ENCODE peak calls at places on chromosome X, in four cellular contexts. Z is suprapubic skin, O is uterus, T is right lobe of liver. J is an unnamed sample.
A peak's percentile ranks its signal among the peaks of the same experiment; 100 is the strongest.

GRCh38 chrX:118807151-118808017 is 16.2 kb upstream of the ZCCHC12 start:
- DNase-seq in Z (no peak), O (peak; percentile 34), T (no peak), J (no peak)

GRCh38 chrX:118603981-118604380 is 108.4 kb downstream of the DOCK11 start:
- DNase-seq in Z (no peak), O (peak; percentile 42), T (no peak), J (peak; percentile 76)

GRCh38 chrX:13008189-13008533 is 33.3 kb downstream of the TMSB4X start:
- DNase-seq in O (no peak), T (no peak), Z (no peak), J (no peak)

GRCh38 chrX:123830309-123830708 is 29.5 kb upstream of the XIAP start:
- DNase-seq in T (peak; percentile 67), O (no peak), Z (no peak), J (no peak)

GRCh38 chrX:14356401-14356800 is 172.9 kb upstream of the GLRA2 start:
- DNase-seq in T (no peak), O (no peak), Z (no peak), J (no peak)

GRCh38 chrX:132270699-132271098 is 51.5 kb upstream of the RAP2C start:
- DNase-seq in Z (peak; percentile 87), O (peak; percentile 94), T (no peak), J (peak; percentile 88)

GRCh38 chrX:84737471-84737871 is 235.2 kb upstream of the HDX start:
- DNase-seq in Z (no peak), T (no peak), O (peak; percentile 51), J (no peak)

GRCh38 chrX:126165721-126166401 is at the start of gene DCAF12L2:
- DNase-seq in Z (no peak), T (peak; percentile 11), O (no peak), J (peak; percentile 57)

GRCh38 chrX:87517571-87518141 is at the start of gene KLHL4:
- DNase-seq in T (no peak), Z (no peak), O (peak; percentile 56), J (no peak)

GRCh38 chrX:103727115-103727514 is 16.4 kb downstream of the TMEM31 start:
- DNase-seq in Z (no peak), O (no peak), T (no peak), J (no peak)

GRCh38 chrX:15269618-15270521 is at the start of gene ASB9:
- DNase-seq in O (peak; percentile 26), T (peak; percentile 71), Z (peak; percentile 64), J (no peak)

GRCh38 chrX:51891821-51892551 is 1.4 kb upstream of the MAGED1 start:
- DNase-seq in O (peak; percentile 58), T (no peak), Z (peak; percentile 73), J (peak; percentile 74)

GRCh38 chrX:71650333-71650969 is 16.9 kb upstream of the LOC101059915 start:
- DNase-seq in Z (no peak), T (no peak), O (no peak), J (no peak)

GRCh38 chrX:53116101-53116500 is 22.2 kb downstream of the KANTR start:
- DNase-seq in Z (no peak), T (no peak), O (no peak), J (no peak)

GRCh38 chrX:22203186-22203585 is 69.5 kb upstream of the CBLL2 start:
- DNase-seq in Z (no peak), T (no peak), O (no peak), J (no peak)

GRCh38 chrX:45824471-45824870 is 623.8 kb upstream of the DIPK2B start:
- DNase-seq in Z (no peak), O (peak; percentile 72), T (no peak), J (no peak)

GRCh38 chrX:154797006-154797405 is 8.3 kb downstream of the MPP1 start:
- DNase-seq in O (no peak), Z (no peak), T (no peak), J (no peak)

GRCh38 chrX:115284877-115285276 is 4.6 kb upstream of the LUZP4 start:
- DNase-seq in O (no peak), Z (no peak), T (no peak), J (no peak)

GRCh38 chrX:129723511-129723910 is 15.3 kb upstream of the XPNPEP2 start:
- DNase-seq in O (no peak), T (no peak), Z (no peak), J (no peak)

GRCh38 chrX:102739642-102740041 is 19.1 kb downstream of the GPRASP3 start:
- DNase-seq in T (no peak), O (no peak), Z (no peak), J (no peak)

GRCh38 chrX:87049567-87049966 is 468.0 kb upstream of the KLHL4 start:
- DNase-seq in T (no peak), O (no peak), Z (no peak), J (no peak)

GRCh38 chrX:133726211-133726630 is 259.2 kb downstream of the GPC3 start:
- DNase-seq in T (no peak), Z (no peak), O (no peak), J (no peak)

GRCh38 chrX:130263016-130263415 is 5.7 kb downstream of the ZNF280C start:
- DNase-seq in T (no peak), O (no peak), Z (no peak), J (no peak)

GRCh38 chrX:48801281-48802088 is at the start of gene HDAC6:
- DNase-seq in O (peak; percentile 97), Z (peak; percentile 97), T (peak; percentile 97), J (peak; percentile 99)

GRCh38 chrX:73876897-73877296 is 313.9 kb downstream of the CHIC1 start:
- DNase-seq in T (no peak), O (no peak), Z (no peak), J (no peak)

GRCh38 chrX:108304210-108304609 is 134.0 kb downstream of the COL4A6 start:
- DNase-seq in Z (no peak), O (no peak), T (no peak), J (no peak)

GRCh38 chrX:123425904-123426303 is 241.8 kb downstream of the GRIA3 start:
- DNase-seq in T (no peak), O (peak; percentile 23), Z (no peak), J (no peak)

GRCh38 chrX:12979011-12979629 is 4.2 kb downstream of the TMSB4X start:
- DNase-seq in Z (no peak), O (no peak), T (no peak), J (no peak)

GRCh38 chrX:132821974-132822633 is 136.3 kb downstream of the HS6ST2 start:
- DNase-seq in T (no peak), Z (no peak), O (peak; percentile 64), J (no peak)

GRCh38 chrX:24676403-24677024 is 17.2 kb upstream of the POLA1 start:
- DNase-seq in O (no peak), T (no peak), Z (no peak), J (no peak)

GRCh38 chrX:134891652-134892051 is 99.1 kb upstream of the SMIM10 start:
- DNase-seq in Z (no peak), T (no peak), O (no peak), J (no peak)

GRCh38 chrX:124573458-124573857 is 227.1 kb downstream of the SH2D1A start:
- DNase-seq in T (no peak), O (no peak), Z (no peak), J (no peak)

GRCh38 chrX:115268421-115268820 is 21.1 kb upstream of the LUZP4 start:
- DNase-seq in O (no peak), Z (no peak), T (no peak), J (no peak)

GRCh38 chrX:21881881-21882574 is 26.2 kb downstream of the YY2 start:
- DNase-seq in O (no peak), Z (no peak), T (no peak), J (no peak)

GRCh38 chrX:149504915-149505651 is at the start of gene IDS:
- DNase-seq in Z (peak; percentile 92), O (peak; percentile 89), T (peak; percentile 92), J (peak; percentile 96)
- TF ChIP-seq POLR2A in Z (peak; percentile 92), O (peak; percentile 92), T (peak; percentile 93), J (peak; percentile 95)

GRCh38 chrX:30217465-30217864 is 2.1 kb downstream of the MAGEB2 start:
- DNase-seq in Z (no peak), T (no peak), O (no peak), J (no peak)

GRCh38 chrX:30219372-30219771 is 4.0 kb downstream of the MAGEB2 start:
- DNase-seq in Z (no peak), T (no peak), O (no peak), J (no peak)

GRCh38 chrX:30212172-30212571 is 3.2 kb upstream of the MAGEB2 start:
- DNase-seq in O (no peak), T (no peak), Z (no peak), J (no peak)

GRCh38 chrX:30220646-30221045 is 5.3 kb downstream of the MAGEB2 start:
- DNase-seq in Z (no peak), O (no peak), T (no peak), J (no peak)

GRCh38 chrX:30215357-30215843 is at the start of gene MAGEB2:
- DNase-seq in Z (no peak), O (no peak), T (no peak), J (no peak)
- TF ChIP-seq CTCF in Z (no peak), O (no peak), T (no peak), J (no peak)

GRCh38 chrX:153687121-153688039 is at the start of gene SLC6A8:
- DNase-seq in Z (no peak), O (peak; percentile 78), T (peak; percentile 78), J (peak; percentile 91)

GRCh38 chrX:153685179-153685536 is 2.6 kb upstream of the SLC6A8 start:
- DNase-seq in O (no peak), Z (no peak), T (no peak), J (peak; percentile 64)

GRCh38 chrX:153684447-153685178 is 3.1 kb upstream of the SLC6A8 start:
- DNase-seq in Z (peak; percentile 51), O (peak; percentile 14), T (no peak), J (peak; percentile 53)

GRCh38 chrX:153688071-153688470 is 345 bp downstream of the SLC6A8 start:
- DNase-seq in Z (no peak), T (no peak), O (no peak), J (no peak)

DNA sequence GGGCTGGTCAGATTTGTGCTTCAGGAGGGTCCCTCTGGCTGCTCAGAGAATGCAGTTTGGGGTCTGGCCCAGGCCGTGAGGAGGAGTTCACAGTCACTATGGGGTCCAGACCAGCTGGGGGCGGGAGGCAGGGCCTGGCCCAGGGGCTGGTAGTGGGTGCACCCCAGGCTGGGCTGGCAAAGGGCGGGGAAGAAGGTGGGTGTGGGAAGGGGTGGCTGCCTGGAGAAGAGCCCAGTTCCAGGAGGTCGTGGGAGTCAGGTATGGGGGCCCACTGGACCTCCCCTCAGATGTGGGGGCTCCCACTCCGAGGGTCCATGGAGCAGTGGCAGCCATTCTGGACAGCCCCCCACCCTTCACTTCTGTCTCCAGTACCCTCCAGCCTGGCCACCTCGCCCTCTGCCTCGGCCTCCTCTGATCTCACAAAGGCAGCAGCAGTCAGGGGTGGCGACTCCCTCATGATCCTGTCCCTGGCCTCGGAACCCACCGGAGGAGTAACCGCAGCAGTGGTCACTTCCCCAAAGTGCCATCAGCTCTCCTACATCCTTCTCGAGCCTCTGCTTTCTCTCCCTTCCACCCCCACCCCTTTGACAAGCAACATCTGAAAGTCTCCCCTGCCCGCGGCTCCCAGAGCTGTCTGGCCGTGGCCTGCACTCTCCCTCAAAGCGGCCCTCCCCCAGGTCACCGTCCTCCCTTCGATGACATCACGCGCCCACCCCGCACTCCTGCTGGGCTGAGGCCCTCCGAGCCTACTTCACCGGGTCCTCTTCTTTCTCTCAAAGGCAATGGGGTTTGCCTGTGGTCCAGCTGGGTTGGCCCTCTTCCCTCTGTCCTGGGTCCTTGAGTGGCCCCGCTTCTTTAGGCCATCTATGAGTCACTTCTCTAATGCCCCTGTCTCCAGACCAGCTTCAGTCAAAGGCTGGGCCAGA is 1.7 kb upstream of the SLC6A8 start:
- DNase-seq in T (peak; percentile 17), Z (peak; percentile 56), O (peak; percentile 54), J (peak; percentile 65)
- H3K9me3 ChIP-seq in T (no peaks in the 10 kb centered on the region), Z (no peaks in the 10 kb centered on the region), O (no peaks in the 10 kb centered on the region), J (no peaks in the 10 kb centered on the region)

GRCh38 chrX:49922291-49923241 is at the start of gene CLCN5:
- DNase-seq in Z (peak; percentile 96), O (peak; percentile 96), T (peak; percentile 95), J (peak; percentile 98)
- TF ChIP-seq POLR2A in Z (no peak), O (peak; percentile 66), T (peak; percentile 65), J (no peak)